ENCODE peak calls at places on chromosomes 16 and 17, in seven cellular contexts. G is endodermal cell, W is AG04450, M is body of pancreas, S is neural progenitor cell, C is ovary, Y is HCT116. V is an unnamed sample. For H3K27me3, the result is how much of the 10 kb centered on the place peaks cover.

GRCh38 chr17:7484964-7485377 is 805 bp downstream of the POLR2A start:
- DNase-seq in M (no peak), Y (no peak), W (no peak), S (no peak), G (no peak), C (no peak), V (no peak)

GRCh38 chr17:44235583-44235936 is 16.1 kb upstream of the UBTF start:
- DNase-seq in S (no peak), C (no peak), G (no peak), W (no peak), M (no peak), Y (peak), V (no peak)

GRCh38 chr17:49361902-49362722 is at the start of gene ZNF652:
- DNase-seq in M (peak), W (no peak), C (peak), G (peak), S (peak), Y (peak), V (peak)

GRCh38 chr16:24367186-24367585 is 111.1 kb downstream of the CACNG3 start:
- DNase-seq in Y (no peak), M (no peak), W (no peak), G (no peak), C (no peak), S (no peak), V (no peak)

GRCh38 chr17:8944748-8945147 is 20.8 kb downstream of the PIK3R5 start:
- DNase-seq in S (no peak), W (no peak), Y (no peak), G (no peak), M (no peak), C (no peak), V (no peak)

GRCh38 chr17:62627219-62627903 is at the start of gene MRC2:
- DNase-seq in G (peak), C (peak), M (no peak), S (peak), W (peak), Y (peak), V (no peak)

GRCh38 chr17:751269-752001 is 629 bp downstream of the GEMIN4 start:
- DNase-seq in S (peak), M (peak), G (peak), C (no peak), Y (no peak), W (no peak), V (no peak)

GRCh38 chr17:29084476-29085148 is 41.7 kb downstream of the PIPOX start:
- DNase-seq in M (peak), C (no peak), W (peak), G (peak), Y (no peak), S (peak), V (peak)

GRCh38 chr17:28053044-28053670 is 10.7 kb downstream of the NLK start:
- DNase-seq in W (no peak), M (no peak), C (no peak), S (no peak), Y (no peak), G (no peak), V (no peak)

GRCh38 chr16:530111-530817 is 2.8 kb downstream of the CAPN15 start:
- DNase-seq in M (no peak), G (no peak), W (no peak), Y (no peak), C (no peak), S (no peak), V (no peak)

GRCh38 chr17:37833237-37833859 is 88.5 kb upstream of the HNF1B start:
- DNase-seq in G (peak), M (no peak), Y (no peak), C (no peak), S (no peak), W (no peak), V (no peak)

GRCh38 chr17:35344262-35344661 is 29.2 kb downstream of the SLFN11 start:
- DNase-seq in G (no peak), C (no peak), Y (no peak), M (no peak), S (no peak), W (no peak), V (no peak)
- H3K27me3 ChIP-seq in G (under half), C (under half), Y (under half), M (under half), S (half or more), W (under half), V (under half)

GRCh38 chr16:64627288-64627687 is 494.6 kb downstream of the CDH11 start:
- DNase-seq in M (no peak), S (peak), Y (no peak), C (no peak), W (no peak), G (peak), V (no peak)
- TF ChIP-seq CTCF in M (no peak), S (no peak), Y (no peak), C (no peak), W (no peak), G (peak), V (no peak)

GRCh38 chr17:41837761-41838538 is at the start of gene KLHL10:
- DNase-seq in W (no peak), G (no peak), C (no peak), Y (no peak), M (no peak), S (no peak), V (no peak)
- H3K4me3 ChIP-seq in W (no peak), G (no peak), C (no peak), Y (no peak), M (no peak), S (no peak), V (peak)

GRCh38 chr16:50059669-50060068 is 6.1 kb upstream of the HEATR3 start:
- DNase-seq in G (no peak), W (no peak), S (no peak), M (no peak), C (no peak), Y (no peak), V (no peak)
- H3K27me3 ChIP-seq in G (under half), W (under half), S (under half), M (under half), C (under half), Y (under half), V (under half)

GRCh38 chr17:77399319-77399959 is 258.7 kb downstream of the SEC14L1 start:
- DNase-seq in S (no peak), Y (no peak), W (no peak), G (no peak), M (no peak), C (no peak), V (no peak)

GRCh38 chr17:77398274-77398673 is 257.5 kb downstream of the SEC14L1 start:
- DNase-seq in C (no peak), M (no peak), G (no peak), S (no peak), W (no peak), Y (no peak), V (no peak)

GRCh38 chr17:77403854-77404253 is 263.1 kb downstream of the SEC14L1 start:
- DNase-seq in Y (no peak), G (no peak), M (no peak), S (no peak), W (no peak), C (no peak), V (no peak)

GRCh38 chr17:77402159-77402731 is 261.5 kb downstream of the SEC14L1 start:
- DNase-seq in C (no peak), Y (no peak), G (no peak), S (no peak), W (no peak), M (no peak), V (no peak)

GRCh38 chr17:77400445-77400870 is 259.7 kb downstream of the SEC14L1 start:
- DNase-seq in W (no peak), G (peak), Y (no peak), S (peak), M (no peak), C (no peak), V (no peak)
- TF ChIP-seq CTCF in W (peak), G (peak), Y (no peak), S (peak), M (no peak), C (no peak), V (peak)

DNA sequence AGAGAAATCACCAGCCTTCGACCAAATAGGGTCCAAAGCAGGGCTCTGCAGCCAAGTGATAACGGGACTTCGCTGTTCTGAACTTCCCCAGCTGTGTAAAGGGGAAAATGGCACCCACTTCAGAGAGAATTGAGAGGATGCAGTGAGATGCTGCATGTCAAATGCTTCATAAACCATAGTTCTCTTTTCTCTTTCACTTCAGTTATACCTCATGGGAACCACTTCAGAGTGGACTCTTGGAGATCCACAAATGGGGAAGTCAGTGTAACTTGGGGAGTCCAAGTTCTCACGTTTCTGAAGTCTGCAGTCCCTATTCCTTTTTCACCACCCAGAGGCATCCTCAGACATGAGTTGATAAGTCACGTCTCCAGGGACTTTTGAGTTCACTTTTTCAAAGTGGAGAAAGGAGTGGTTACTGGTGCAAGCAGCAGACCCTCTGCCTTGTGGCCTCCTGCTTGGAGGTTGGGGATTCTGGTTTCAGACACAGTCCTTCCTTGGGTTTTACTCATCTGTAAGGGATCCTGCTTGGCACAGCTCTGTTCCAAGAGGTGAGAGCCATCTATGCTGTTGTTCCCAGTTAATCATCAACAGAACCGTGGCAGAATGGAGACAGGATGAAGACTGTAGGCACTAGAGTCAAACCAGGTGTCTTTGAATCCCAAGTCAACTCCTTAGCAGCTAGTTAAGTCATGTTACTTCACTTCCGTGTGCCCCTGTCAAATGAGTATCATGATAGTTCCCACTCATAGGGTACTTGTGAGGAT is 123.4 kb upstream of the NOL11 start:
- DNase-seq in C (no peak), W (no peak), M (peak), G (peak), S (no peak), Y (no peak), V (no peak)
- H3K4me3 ChIP-seq in C (no peak), W (no peak), M (no peak), G (no peak), S (no peak), Y (no peak), V (no peak)

DNA sequence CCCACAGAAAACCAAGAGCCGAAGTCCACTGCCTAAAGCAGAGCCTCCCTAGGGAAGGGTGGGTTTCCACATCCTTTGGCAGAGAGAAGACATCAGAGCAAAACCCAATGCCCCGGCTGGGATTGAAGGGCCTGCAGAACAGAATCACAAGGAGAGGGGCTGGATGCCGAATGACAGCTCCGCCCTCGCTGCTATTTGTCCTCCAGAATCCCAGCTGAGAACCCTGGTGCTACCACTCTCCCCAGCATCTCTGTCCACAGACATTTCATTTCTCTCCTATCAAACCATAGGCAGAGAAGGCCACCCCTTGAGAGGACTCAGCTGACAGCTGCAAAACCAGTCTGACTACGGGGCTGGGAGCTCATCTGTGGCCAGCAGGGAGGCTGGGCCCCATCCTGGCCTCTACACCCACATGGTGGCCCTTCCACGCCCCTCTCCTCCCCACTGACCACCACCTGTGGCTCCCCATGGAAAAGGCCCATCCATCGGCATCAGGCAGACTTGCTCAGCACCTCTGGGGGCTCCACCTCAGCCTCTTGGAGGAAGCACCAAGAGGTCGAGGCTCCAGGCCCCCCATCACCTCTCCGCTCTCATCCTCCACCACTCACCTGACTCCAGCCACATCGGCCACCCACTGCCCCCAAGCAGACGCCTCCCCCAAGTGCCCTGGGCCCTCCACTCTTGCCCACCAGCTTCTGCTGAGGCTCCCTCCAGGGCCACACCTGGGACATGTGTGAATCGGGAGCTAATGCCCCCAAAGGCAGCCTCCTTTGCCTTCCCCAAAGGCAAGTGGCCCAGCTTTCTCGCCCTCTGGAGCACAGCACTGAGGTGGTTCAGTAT is 288.5 kb downstream of the C16orf95 start:
- DNase-seq in S (no peak), C (no peak), G (no peak), M (no peak), Y (no peak), W (no peak), V (no peak)
- H3K27me3 ChIP-seq in S (under half), C (under half), G (under half), M (under half), Y (under half), W (under half), V (under half)

GRCh38 chr16:19898924-19899604 is 14.4 kb upstream of the GPRC5B start:
- DNase-seq in S (peak), C (no peak), G (peak), W (no peak), M (peak), Y (peak), V (peak)
- TF ChIP-seq CTCF in S (peak), C (peak), G (peak), W (peak), M (peak), Y (peak), V (peak)

DNA sequence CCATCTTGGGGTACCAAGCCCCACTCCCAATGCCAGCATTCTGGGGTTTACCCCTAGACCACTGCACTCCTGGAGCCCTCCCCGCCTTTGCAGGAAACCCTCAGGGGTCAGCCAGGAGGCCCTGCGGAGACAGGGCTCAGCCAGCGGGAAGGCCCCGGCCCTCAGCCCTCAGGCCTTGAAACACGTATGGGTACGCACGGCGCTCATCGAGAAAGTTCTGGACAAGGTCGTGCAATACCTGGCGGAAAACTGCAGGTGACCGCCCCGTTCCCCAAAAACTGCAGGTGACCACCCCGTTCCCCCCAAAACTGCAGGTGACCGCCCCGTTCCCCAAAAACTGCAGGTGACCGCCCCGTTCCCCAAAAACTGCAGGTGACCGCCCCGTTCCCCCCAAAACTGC is 24.7 kb downstream of the SGSM2 start:
- DNase-seq in C (no peak), S (no peak), G (no peak), Y (no peak), M (no peak), W (no peak), V (no peak)
- H3K4me3 ChIP-seq in C (no peak), S (no peak), G (no peak), Y (no peak), M (no peak), W (no peak), V (no peak)

GRCh38 chr16:86211265-86211664 is 299.1 kb upstream of the FOXF1 start:
- DNase-seq in G (no peak), C (no peak), W (no peak), S (no peak), M (no peak), Y (no peak), V (no peak)
- H3K27me3 ChIP-seq in G (under half), C (under half), W (under half), S (under half), M (under half), Y (under half), V (under half)